ENCODE peak calls at places on chromosomes 3 and 15, in five cellular contexts. K is uterus, R is pancreas, Q is sigmoid colon, C is left lung. B is an unnamed sample.

GRCh38 chr3:190242147-190242546 is 80.1 kb downstream of the CLDN1 start:
- DNase-seq in K (no peak), R (no peak), Q (no peak), C (no peak), B (no peak)

GRCh38 chr3:15368561-15369135 is 36.3 kb upstream of the SH3BP5 start:
- DNase-seq in K (no peak), R (no peak), Q (no peak), C (no peak), B (no peak)

GRCh38 chr3:166634091-166634746 is 745.9 kb downstream of the ZBBX start:
- DNase-seq in K (no peak), R (no peak), Q (no peak), C (no peak), B (no peak)

GRCh38 chr15:67915374-67916050 is 75.7 kb upstream of the RNU6-1 start:
- DNase-seq in K (peak), R (peak), Q (peak), C (peak), B (peak)

GRCh38 chr3:150274372-150274771 is 133.7 kb upstream of the TSC22D2 start:
- DNase-seq in K (no peak), R (no peak), Q (no peak), C (no peak), B (no peak)

GRCh38 chr15:35496585-35496984 is 49.4 kb downstream of the DPH6 start:
- DNase-seq in K (no peak), R (no peak), Q (no peak), C (no peak), B (no peak)

GRCh38 chr15:34812369-34812768 is 17.0 kb upstream of the ACTC1 start:
- DNase-seq in K (no peak), R (no peak), Q (no peak), C (no peak), B (no peak)

GRCh38 chr3:27721717-27722564 is at the start of gene EOMES:
- DNase-seq in K (no peak), R (peak), Q (no peak), C (peak), B (peak)

GRCh38 chr15:84878504-84878903 is 6.0 kb upstream of the SLC28A1 start:
- DNase-seq in K (peak), R (peak), Q (peak), C (peak), B (peak)

GRCh38 chr3:29171583-29171990 is 109.3 kb upstream of the RBMS3 start:
- DNase-seq in K (no peak), R (no peak), Q (no peak), C (no peak), B (no peak)

GRCh38 chr3:50573566-50574279 is 4.4 kb downstream of the HEMK1 start:
- DNase-seq in K (no peak), R (no peak), Q (no peak), C (no peak), B (no peak)

GRCh38 chr3:6516694-6517093 is 344.2 kb upstream of the GRM7 start:
- DNase-seq in K (no peak), R (no peak), Q (no peak), C (no peak), B (no peak)

GRCh38 chr3:27720029-27720518 is 2.0 kb downstream of the EOMES start:
- DNase-seq in K (no peak), R (no peak), Q (no peak), C (peak), B (no peak)

GRCh38 chr15:47618216-47618615 is 99.1 kb upstream of the SEMA6D start:
- DNase-seq in K (no peak), R (no peak), Q (no peak), C (no peak), B (no peak)

GRCh38 chr3:51354766-51355615 is 30.1 kb upstream of the MANF start:
- DNase-seq in K (no peak), R (no peak), Q (peak), C (no peak), B (no peak)

GRCh38 chr3:46960081-46960701 is 16.4 kb downstream of the CCDC12 start:
- DNase-seq in K (no peak), R (peak), Q (no peak), C (no peak), B (no peak)

GRCh38 chr3:117868766-117869165 is 1159.2 kb downstream of the TUSC7 start:
- DNase-seq in K (no peak), R (no peak), Q (no peak), C (no peak), B (no peak)

GRCh38 chr15:38818156-38818745 is 253.6 kb upstream of the RASGRP1 start:
- DNase-seq in K (no peak), R (no peak), Q (peak), C (no peak), B (no peak)

GRCh38 chr15:93131485-93132075 is 42.6 kb upstream of the RGMA start:
- DNase-seq in K (no peak), R (no peak), Q (no peak), C (no peak), B (no peak)

GRCh38 chr3:187741403-187742350 is 3.6 kb downstream of the BCL6 start:
- DNase-seq in K (peak), R (peak), Q (peak), C (peak), B (peak)

GRCh38 chr3:159604151-159604581 is 384.5 kb upstream of the IL12A start:
- DNase-seq in K (peak), R (no peak), Q (no peak), C (no peak), B (peak)

DNA sequence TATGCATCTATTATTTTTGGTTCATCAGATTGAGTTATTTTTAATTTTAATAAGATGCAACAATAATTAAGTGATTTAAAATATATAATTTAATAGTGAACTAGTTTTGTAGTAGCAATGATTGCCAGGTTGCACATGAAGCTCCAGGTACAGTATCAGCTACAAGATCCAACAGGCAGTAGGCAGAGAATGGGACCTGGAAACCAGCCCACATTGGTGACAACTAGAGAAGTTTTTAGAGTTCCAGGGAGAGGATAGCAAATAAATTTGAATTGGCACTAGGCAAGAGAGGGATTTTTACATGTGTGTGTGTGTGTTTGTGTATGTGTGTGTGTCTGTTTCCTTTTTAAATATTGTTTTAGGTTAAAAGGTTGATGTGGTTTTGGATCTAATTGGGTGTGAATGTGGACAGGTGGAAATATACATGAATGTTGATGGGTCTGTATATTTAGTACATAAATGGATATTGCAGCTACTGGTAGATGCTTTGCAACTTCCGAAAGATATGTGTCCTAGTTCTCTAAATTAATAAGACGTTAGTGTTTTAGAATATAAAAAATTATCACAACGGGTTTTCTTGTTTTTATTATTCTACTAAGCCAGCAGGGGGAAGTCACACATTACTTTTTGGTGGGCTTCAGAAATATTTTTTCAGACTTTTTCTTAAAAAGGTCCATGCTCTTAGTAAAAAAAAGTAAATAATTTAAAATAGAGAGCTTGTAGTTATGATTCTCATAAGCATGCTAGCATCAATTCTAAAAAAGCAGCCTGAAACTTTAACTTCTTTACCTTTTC is 110.1 kb upstream of the GBE1 start:
- DNase-seq in K (no peak), R (no peak), Q (no peak), C (no peak), B (no peak)
- TF ChIP-seq CTCF in K (no peak), R (no peak), Q (no peak), C (no peak), B (peak)

GRCh38 chr15:86193716-86194408 is 114.2 kb downstream of the AGBL1 start:
- DNase-seq in K (no peak), R (no peak), Q (no peak), C (no peak), B (no peak)
- H3K4me3 ChIP-seq in K (peak), R (no peak), Q (no peak), C (no peak), B (no peak)

GRCh38 chr15:100858294-100858693 is 21.3 kb upstream of the ALDH1A3 start:
- DNase-seq in K (peak), R (no peak), Q (peak), C (no peak), B (no peak)

GRCh38 chr15:100862162-100862561 is 17.5 kb upstream of the ALDH1A3 start:
- DNase-seq in K (peak), R (no peak), Q (no peak), C (no peak), B (no peak)

GRCh38 chr15:100861511-100861991 is 18.1 kb upstream of the ALDH1A3 start:
- DNase-seq in K (peak), R (no peak), Q (peak), C (no peak), B (peak)

GRCh38 chr15:100860829-100861510 is 18.7 kb upstream of the ALDH1A3 start:
- DNase-seq in K (peak), R (no peak), Q (peak), C (no peak), B (no peak)

GRCh38 chr15:100859970-100860828 is 19.4 kb upstream of the ALDH1A3 start:
- DNase-seq in K (peak), R (no peak), Q (peak), C (no peak), B (no peak)
- H3K27ac ChIP-seq in K (no peak), R (no peak), Q (no peak), C (no peak), B (no peak)

GRCh38 chr3:128464188-128464587 is 2.5 kb downstream of the DNAJB8 start:
- DNase-seq in K (no peak), R (no peak), Q (no peak), C (peak), B (no peak)
- TF ChIP-seq CTCF in K (no peak), R (no peak), Q (no peak), C (no peak), B (peak)

GRCh38 chr3:183906234-183906921 is 21.7 kb upstream of the PARL start:
- DNase-seq in K (no peak), R (no peak), Q (no peak), C (no peak), B (no peak)

GRCh38 chr3:183907176-183907575 is 22.5 kb upstream of the PARL start:
- DNase-seq in K (no peak), R (no peak), Q (no peak), C (no peak), B (no peak)

GRCh38 chr3:183907911-183908331 is 23.2 kb upstream of the PARL start:
- DNase-seq in K (no peak), R (no peak), Q (no peak), C (no peak), B (no peak)

GRCh38 chr3:183911087-183911486 is 26.4 kb upstream of the PARL start:
- DNase-seq in K (no peak), R (no peak), Q (no peak), C (no peak), B (no peak)

GRCh38 chr3:183909030-183909600 is 24.4 kb upstream of the PARL start:
- DNase-seq in K (no peak), R (no peak), Q (no peak), C (no peak), B (no peak)
- H3K4me3 ChIP-seq in K (no peak), R (no peak), Q (no peak), C (no peak), B (no peak)

GRCh38 chr15:70185251-70185711 is 87.6 kb upstream of the TLE3 start:
- DNase-seq in K (peak), R (no peak), Q (no peak), C (no peak), B (no peak)
- H3K27ac ChIP-seq in K (no peak), R (no peak), Q (no peak), C (no peak), B (no peak)

B was measured in heart left ventricle.